ENCODE peak calls at places on chromosomes 7 and 10, in four cellular contexts. One of them, this sample, is unnamed.

GRCh38 chr10:42970451-42971250 is 106.2 kb upstream of the RET start:
- DNase-seq in pons: no peak
- DNase-seq in esophagus muscularis mucosa: peak
- DNase-seq in ELR: no peak
- DNase-seq in this sample: no peak

GRCh38 chr10:119235381-119235780 is 28.0 kb downstream of the GRK5 start:
- DNase-seq in pons: no peak
- DNase-seq in esophagus muscularis mucosa: no peak
- DNase-seq in ELR: peak
- DNase-seq in this sample: peak

GRCh38 chr10:111109506-111110242 is 32.8 kb downstream of the ADRA2A start:
- DNase-seq in pons: no peak
- DNase-seq in esophagus muscularis mucosa: no peak
- DNase-seq in ELR: no peak
- DNase-seq in this sample: no peak

GRCh38 chr10:77877461-77878344 is 48.9 kb downstream of the DLG5 start:
- DNase-seq in pons: no peak
- DNase-seq in esophagus muscularis mucosa: no peak
- DNase-seq in ELR: no peak
- DNase-seq in this sample: peak

GRCh38 chr10:63217120-63217605 is 84.0 kb downstream of the NRBF2 start:
- DNase-seq in pons: peak
- DNase-seq in esophagus muscularis mucosa: no peak
- DNase-seq in ELR: peak
- DNase-seq in this sample: peak

GRCh38 chr7:71735961-71736556 is 604.1 kb downstream of the GALNT17 start:
- DNase-seq in pons: peak
- DNase-seq in esophagus muscularis mucosa: no peak
- DNase-seq in ELR: peak
- DNase-seq in this sample: peak

GRCh38 chr10:91163709-91164474 is 56.6 kb upstream of the PCGF5 start:
- DNase-seq in pons: peak
- DNase-seq in esophagus muscularis mucosa: no peak
- DNase-seq in ELR: peak
- DNase-seq in this sample: peak

GRCh38 chr7:77800158-77800557 is 1.6 kb downstream of the PHTF2 start:
- DNase-seq in pons: no peak
- DNase-seq in esophagus muscularis mucosa: no peak
- DNase-seq in ELR: peak
- DNase-seq in this sample: no peak

GRCh38 chr10:64529003-64529350 is 1007.8 kb downstream of the REEP3 start:
- DNase-seq in pons: no peak
- DNase-seq in esophagus muscularis mucosa: no peak
- DNase-seq in ELR: no peak
- DNase-seq in this sample: no peak

GRCh38 chr7:114554781-114555537 is 140.3 kb downstream of the FOXP2 start:
- DNase-seq in pons: no peak
- DNase-seq in esophagus muscularis mucosa: no peak
- DNase-seq in ELR: peak
- DNase-seq in this sample: peak